ENCODE peak calls at places on chromosomes 13 and 19, in nine cellular contexts. One of them, this sample, is unnamed.

GRCh38 chr19:48085077-48085476 is 25.5 kb downstream of the PLA2G4C start:
- DNase-seq in ovary: no peak
- DNase-seq in dermis blood vessel endothelial cell: no peak
- DNase-seq in SHP77 treated with DMSO at 0.1 percent for 48 hours: no peak
- DNase-seq in activated CD8-positive, alpha-beta memory T cell treated with anti-CD3 and anti-CD28 coated beads for 48 hours: no peak
- DNase-seq in NCI-H2171 treated with DMSO at 0.1 percent for 48 hours: no peak
- DNase-seq in cardiac fibroblast: no peak
- DNase-seq in left lobe of liver: no peak
- DNase-seq in activated T-helper 1 cell treated with anti-CD3 and anti-CD28 coated beads, Interleukin-12 subunit alpha, Interleukin-12 subunit beta, Interleukin-2, Interleukin-4 antibody, amounts not matched to agents 30 ng/mL and 10 ng/mL and 1 ng/mL, durations not matched to agents 14 hours and 24 hours and 36 hours: no peak
- DNase-seq in this sample: no peak

GRCh38 chr13:31538067-31539042 is 201.0 kb upstream of the RXFP2 start:
- DNase-seq in NCI-H2171 treated with DMSO at 0.1 percent for 48 hours: peak
- DNase-seq in left lobe of liver: no peak
- DNase-seq in dermis blood vessel endothelial cell: peak
- DNase-seq in ovary: no peak
- DNase-seq in activated T-helper 1 cell treated with anti-CD3 and anti-CD28 coated beads, Interleukin-12 subunit alpha, Interleukin-12 subunit beta, Interleukin-2, Interleukin-4 antibody, amounts not matched to agents 30 ng/mL and 10 ng/mL and 1 ng/mL, durations not matched to agents 14 hours and 24 hours and 36 hours: no peak
- DNase-seq in SHP77 treated with DMSO at 0.1 percent for 48 hours: no peak
- DNase-seq in cardiac fibroblast: peak
- DNase-seq in activated CD8-positive, alpha-beta memory T cell treated with anti-CD3 and anti-CD28 coated beads for 48 hours: no peak
- DNase-seq in this sample: no peak

GRCh38 chr19:5308471-5309437 is 31.9 kb downstream of the PTPRS start:
- DNase-seq in activated CD8-positive, alpha-beta memory T cell treated with anti-CD3 and anti-CD28 coated beads for 48 hours: no peak
- DNase-seq in dermis blood vessel endothelial cell: peak
- DNase-seq in left lobe of liver: no peak
- DNase-seq in NCI-H2171 treated with DMSO at 0.1 percent for 48 hours: peak
- DNase-seq in SHP77 treated with DMSO at 0.1 percent for 48 hours: peak
- DNase-seq in ovary: peak
- DNase-seq in activated T-helper 1 cell treated with anti-CD3 and anti-CD28 coated beads, Interleukin-12 subunit alpha, Interleukin-12 subunit beta, Interleukin-2, Interleukin-4 antibody, amounts not matched to agents 30 ng/mL and 10 ng/mL and 1 ng/mL, durations not matched to agents 14 hours and 24 hours and 36 hours: no peak
- DNase-seq in cardiac fibroblast: peak
- DNase-seq in this sample: peak

GRCh38 chr13:113801289-113801961 is 42.4 kb downstream of the TMEM255B start:
- DNase-seq in activated T-helper 1 cell treated with anti-CD3 and anti-CD28 coated beads, Interleukin-12 subunit alpha, Interleukin-12 subunit beta, Interleukin-2, Interleukin-4 antibody, amounts not matched to agents 30 ng/mL and 10 ng/mL and 1 ng/mL, durations not matched to agents 14 hours and 24 hours and 36 hours: no peak
- DNase-seq in activated CD8-positive, alpha-beta memory T cell treated with anti-CD3 and anti-CD28 coated beads for 48 hours: no peak
- DNase-seq in dermis blood vessel endothelial cell: no peak
- DNase-seq in SHP77 treated with DMSO at 0.1 percent for 48 hours: no peak
- DNase-seq in left lobe of liver: no peak
- DNase-seq in cardiac fibroblast: no peak
- DNase-seq in ovary: no peak
- DNase-seq in NCI-H2171 treated with DMSO at 0.1 percent for 48 hours: no peak
- DNase-seq in this sample: no peak

GRCh38 chr19:47012620-47013019 is 7.0 kb upstream of the NPAS1 start:
- DNase-seq in activated CD8-positive, alpha-beta memory T cell treated with anti-CD3 and anti-CD28 coated beads for 48 hours: no peak
- DNase-seq in cardiac fibroblast: no peak
- DNase-seq in ovary: no peak
- DNase-seq in NCI-H2171 treated with DMSO at 0.1 percent for 48 hours: no peak
- DNase-seq in SHP77 treated with DMSO at 0.1 percent for 48 hours: no peak
- DNase-seq in dermis blood vessel endothelial cell: no peak
- DNase-seq in left lobe of liver: no peak
- DNase-seq in activated T-helper 1 cell treated with anti-CD3 and anti-CD28 coated beads, Interleukin-12 subunit alpha, Interleukin-12 subunit beta, Interleukin-2, Interleukin-4 antibody, amounts not matched to agents 30 ng/mL and 10 ng/mL and 1 ng/mL, durations not matched to agents 14 hours and 24 hours and 36 hours: no peak
- DNase-seq in this sample: no peak

GRCh38 chr13:44355643-44356042 is 18.0 kb upstream of the SERP2 start:
- DNase-seq in left lobe of liver: no peak
- DNase-seq in ovary: no peak
- DNase-seq in dermis blood vessel endothelial cell: no peak
- DNase-seq in SHP77 treated with DMSO at 0.1 percent for 48 hours: no peak
- DNase-seq in activated CD8-positive, alpha-beta memory T cell treated with anti-CD3 and anti-CD28 coated beads for 48 hours: no peak
- DNase-seq in activated T-helper 1 cell treated with anti-CD3 and anti-CD28 coated beads, Interleukin-12 subunit alpha, Interleukin-12 subunit beta, Interleukin-2, Interleukin-4 antibody, amounts not matched to agents 30 ng/mL and 10 ng/mL and 1 ng/mL, durations not matched to agents 14 hours and 24 hours and 36 hours: no peak
- DNase-seq in cardiac fibroblast: no peak
- DNase-seq in NCI-H2171 treated with DMSO at 0.1 percent for 48 hours: no peak
- DNase-seq in this sample: no peak

GRCh38 chr13:40205771-40206240 is 460.6 kb downstream of the FOXO1 start:
- DNase-seq in ovary: no peak
- DNase-seq in left lobe of liver: no peak
- DNase-seq in cardiac fibroblast: no peak
- DNase-seq in activated T-helper 1 cell treated with anti-CD3 and anti-CD28 coated beads, Interleukin-12 subunit alpha, Interleukin-12 subunit beta, Interleukin-2, Interleukin-4 antibody, amounts not matched to agents 30 ng/mL and 10 ng/mL and 1 ng/mL, durations not matched to agents 14 hours and 24 hours and 36 hours: no peak
- DNase-seq in SHP77 treated with DMSO at 0.1 percent for 48 hours: no peak
- DNase-seq in NCI-H2171 treated with DMSO at 0.1 percent for 48 hours: no peak
- DNase-seq in activated CD8-positive, alpha-beta memory T cell treated with anti-CD3 and anti-CD28 coated beads for 48 hours: no peak
- DNase-seq in dermis blood vessel endothelial cell: peak
- DNase-seq in this sample: no peak

GRCh38 chr19:42199440-42200115 is 17.9 kb downstream of the DEDD2 start:
- DNase-seq in NCI-H2171 treated with DMSO at 0.1 percent for 48 hours: peak
- DNase-seq in activated CD8-positive, alpha-beta memory T cell treated with anti-CD3 and anti-CD28 coated beads for 48 hours: no peak
- DNase-seq in SHP77 treated with DMSO at 0.1 percent for 48 hours: no peak
- DNase-seq in cardiac fibroblast: no peak
- DNase-seq in activated T-helper 1 cell treated with anti-CD3 and anti-CD28 coated beads, Interleukin-12 subunit alpha, Interleukin-12 subunit beta, Interleukin-2, Interleukin-4 antibody, amounts not matched to agents 30 ng/mL and 10 ng/mL and 1 ng/mL, durations not matched to agents 14 hours and 24 hours and 36 hours: peak
- DNase-seq in left lobe of liver: no peak
- DNase-seq in dermis blood vessel endothelial cell: no peak
- DNase-seq in ovary: no peak
- DNase-seq in this sample: no peak

GRCh38 chr13:19769854-19770253 is 12.9 kb downstream of the PSPC1 start:
- DNase-seq in ovary: no peak
- DNase-seq in activated T-helper 1 cell treated with anti-CD3 and anti-CD28 coated beads, Interleukin-12 subunit alpha, Interleukin-12 subunit beta, Interleukin-2, Interleukin-4 antibody, amounts not matched to agents 30 ng/mL and 10 ng/mL and 1 ng/mL, durations not matched to agents 14 hours and 24 hours and 36 hours: no peak
- DNase-seq in dermis blood vessel endothelial cell: no peak
- DNase-seq in activated CD8-positive, alpha-beta memory T cell treated with anti-CD3 and anti-CD28 coated beads for 48 hours: no peak
- DNase-seq in left lobe of liver: no peak
- DNase-seq in SHP77 treated with DMSO at 0.1 percent for 48 hours: no peak
- DNase-seq in NCI-H2171 treated with DMSO at 0.1 percent for 48 hours: no peak
- DNase-seq in cardiac fibroblast: no peak
- DNase-seq in this sample: no peak

GRCh38 chr19:19119325-19120237 is 18.7 kb downstream of the TMEM161A start:
- DNase-seq in cardiac fibroblast: no peak
- DNase-seq in SHP77 treated with DMSO at 0.1 percent for 48 hours: no peak
- DNase-seq in left lobe of liver: no peak
- DNase-seq in activated T-helper 1 cell treated with anti-CD3 and anti-CD28 coated beads, Interleukin-12 subunit alpha, Interleukin-12 subunit beta, Interleukin-2, Interleukin-4 antibody, amounts not matched to agents 30 ng/mL and 10 ng/mL and 1 ng/mL, durations not matched to agents 14 hours and 24 hours and 36 hours: no peak
- DNase-seq in ovary: no peak
- DNase-seq in activated CD8-positive, alpha-beta memory T cell treated with anti-CD3 and anti-CD28 coated beads for 48 hours: no peak
- DNase-seq in dermis blood vessel endothelial cell: no peak
- DNase-seq in NCI-H2171 treated with DMSO at 0.1 percent for 48 hours: no peak
- DNase-seq in this sample: no peak

GRCh38 chr13:87498681-87499080 is 172.5 kb upstream of the SLITRK5 start:
- DNase-seq in activated T-helper 1 cell treated with anti-CD3 and anti-CD28 coated beads, Interleukin-12 subunit alpha, Interleukin-12 subunit beta, Interleukin-2, Interleukin-4 antibody, amounts not matched to agents 30 ng/mL and 10 ng/mL and 1 ng/mL, durations not matched to agents 14 hours and 24 hours and 36 hours: no peak
- DNase-seq in left lobe of liver: no peak
- DNase-seq in SHP77 treated with DMSO at 0.1 percent for 48 hours: no peak
- DNase-seq in dermis blood vessel endothelial cell: no peak
- DNase-seq in ovary: no peak
- DNase-seq in cardiac fibroblast: no peak
- DNase-seq in activated CD8-positive, alpha-beta memory T cell treated with anti-CD3 and anti-CD28 coated beads for 48 hours: no peak
- DNase-seq in NCI-H2171 treated with DMSO at 0.1 percent for 48 hours: no peak
- DNase-seq in this sample: no peak

GRCh38 chr13:32175307-32175706 is 139.9 kb downstream of the ZAR1L start:
- DNase-seq in cardiac fibroblast: peak
- DNase-seq in activated CD8-positive, alpha-beta memory T cell treated with anti-CD3 and anti-CD28 coated beads for 48 hours: no peak
- DNase-seq in ovary: no peak
- DNase-seq in left lobe of liver: no peak
- DNase-seq in activated T-helper 1 cell treated with anti-CD3 and anti-CD28 coated beads, Interleukin-12 subunit alpha, Interleukin-12 subunit beta, Interleukin-2, Interleukin-4 antibody, amounts not matched to agents 30 ng/mL and 10 ng/mL and 1 ng/mL, durations not matched to agents 14 hours and 24 hours and 36 hours: no peak
- DNase-seq in dermis blood vessel endothelial cell: no peak
- DNase-seq in SHP77 treated with DMSO at 0.1 percent for 48 hours: no peak
- DNase-seq in NCI-H2171 treated with DMSO at 0.1 percent for 48 hours: peak
- DNase-seq in this sample: no peak

GRCh38 chr13:99104396-99104795 is 96.3 kb upstream of the UBAC2 start:
- DNase-seq in SHP77 treated with DMSO at 0.1 percent for 48 hours: no peak
- DNase-seq in NCI-H2171 treated with DMSO at 0.1 percent for 48 hours: no peak
- DNase-seq in activated CD8-positive, alpha-beta memory T cell treated with anti-CD3 and anti-CD28 coated beads for 48 hours: no peak
- DNase-seq in activated T-helper 1 cell treated with anti-CD3 and anti-CD28 coated beads, Interleukin-12 subunit alpha, Interleukin-12 subunit beta, Interleukin-2, Interleukin-4 antibody, amounts not matched to agents 30 ng/mL and 10 ng/mL and 1 ng/mL, durations not matched to agents 14 hours and 24 hours and 36 hours: no peak
- DNase-seq in dermis blood vessel endothelial cell: no peak
- DNase-seq in ovary: no peak
- DNase-seq in left lobe of liver: no peak
- DNase-seq in cardiac fibroblast: no peak
- DNase-seq in this sample: no peak

GRCh38 chr13:44050450-44051063 is 170.9 kb downstream of the LACC1 start:
- DNase-seq in dermis blood vessel endothelial cell: peak
- DNase-seq in ovary: no peak
- DNase-seq in NCI-H2171 treated with DMSO at 0.1 percent for 48 hours: peak
- DNase-seq in SHP77 treated with DMSO at 0.1 percent for 48 hours: no peak
- DNase-seq in activated T-helper 1 cell treated with anti-CD3 and anti-CD28 coated beads, Interleukin-12 subunit alpha, Interleukin-12 subunit beta, Interleukin-2, Interleukin-4 antibody, amounts not matched to agents 30 ng/mL and 10 ng/mL and 1 ng/mL, durations not matched to agents 14 hours and 24 hours and 36 hours: no peak
- DNase-seq in left lobe of liver: no peak
- DNase-seq in activated CD8-positive, alpha-beta memory T cell treated with anti-CD3 and anti-CD28 coated beads for 48 hours: no peak
- DNase-seq in cardiac fibroblast: peak
- DNase-seq in this sample: no peak

GRCh38 chr13:97387487-97388353 is 46.2 kb upstream of the RAP2A start:
- DNase-seq in NCI-H2171 treated with DMSO at 0.1 percent for 48 hours: no peak
- DNase-seq in left lobe of liver: no peak
- DNase-seq in activated CD8-positive, alpha-beta memory T cell treated with anti-CD3 and anti-CD28 coated beads for 48 hours: no peak
- DNase-seq in activated T-helper 1 cell treated with anti-CD3 and anti-CD28 coated beads, Interleukin-12 subunit alpha, Interleukin-12 subunit beta, Interleukin-2, Interleukin-4 antibody, amounts not matched to agents 30 ng/mL and 10 ng/mL and 1 ng/mL, durations not matched to agents 14 hours and 24 hours and 36 hours: no peak
- DNase-seq in ovary: no peak
- DNase-seq in SHP77 treated with DMSO at 0.1 percent for 48 hours: no peak
- DNase-seq in dermis blood vessel endothelial cell: no peak
- DNase-seq in cardiac fibroblast: no peak
- DNase-seq in this sample: no peak

GRCh38 chr19:11560404-11560988 is 1.5 kb upstream of the ELOF1 start:
- DNase-seq in activated CD8-positive, alpha-beta memory T cell treated with anti-CD3 and anti-CD28 coated beads for 48 hours: no peak
- DNase-seq in cardiac fibroblast: peak
- DNase-seq in NCI-H2171 treated with DMSO at 0.1 percent for 48 hours: peak
- DNase-seq in SHP77 treated with DMSO at 0.1 percent for 48 hours: peak
- DNase-seq in activated T-helper 1 cell treated with anti-CD3 and anti-CD28 coated beads, Interleukin-12 subunit alpha, Interleukin-12 subunit beta, Interleukin-2, Interleukin-4 antibody, amounts not matched to agents 30 ng/mL and 10 ng/mL and 1 ng/mL, durations not matched to agents 14 hours and 24 hours and 36 hours: peak
- DNase-seq in ovary: peak
- DNase-seq in dermis blood vessel endothelial cell: peak
- DNase-seq in left lobe of liver: no peak
- DNase-seq in this sample: no peak

GRCh38 chr13:40130871-40131636 is 475.6 kb downstream of the COG6 start:
- DNase-seq in left lobe of liver: no peak
- DNase-seq in SHP77 treated with DMSO at 0.1 percent for 48 hours: no peak
- DNase-seq in ovary: no peak
- DNase-seq in activated T-helper 1 cell treated with anti-CD3 and anti-CD28 coated beads, Interleukin-12 subunit alpha, Interleukin-12 subunit beta, Interleukin-2, Interleukin-4 antibody, amounts not matched to agents 30 ng/mL and 10 ng/mL and 1 ng/mL, durations not matched to agents 14 hours and 24 hours and 36 hours: no peak
- DNase-seq in dermis blood vessel endothelial cell: peak
- DNase-seq in cardiac fibroblast: peak
- DNase-seq in NCI-H2171 treated with DMSO at 0.1 percent for 48 hours: no peak
- DNase-seq in activated CD8-positive, alpha-beta memory T cell treated with anti-CD3 and anti-CD28 coated beads for 48 hours: no peak
- DNase-seq in this sample: no peak

GRCh38 chr19:42093505-42093904 is 17.5 kb downstream of the ZNF574 start:
- DNase-seq in dermis blood vessel endothelial cell: no peak
- DNase-seq in activated T-helper 1 cell treated with anti-CD3 and anti-CD28 coated beads, Interleukin-12 subunit alpha, Interleukin-12 subunit beta, Interleukin-2, Interleukin-4 antibody, amounts not matched to agents 30 ng/mL and 10 ng/mL and 1 ng/mL, durations not matched to agents 14 hours and 24 hours and 36 hours: no peak
- DNase-seq in cardiac fibroblast: no peak
- DNase-seq in ovary: no peak
- DNase-seq in activated CD8-positive, alpha-beta memory T cell treated with anti-CD3 and anti-CD28 coated beads for 48 hours: no peak
- DNase-seq in SHP77 treated with DMSO at 0.1 percent for 48 hours: no peak
- DNase-seq in NCI-H2171 treated with DMSO at 0.1 percent for 48 hours: no peak
- DNase-seq in left lobe of liver: no peak
- DNase-seq in this sample: no peak

GRCh38 chr19:36963262-36963661 is 47.1 kb downstream of the ZNF568 start:
- DNase-seq in NCI-H2171 treated with DMSO at 0.1 percent for 48 hours: peak
- DNase-seq in SHP77 treated with DMSO at 0.1 percent for 48 hours: peak
- DNase-seq in ovary: no peak
- DNase-seq in activated T-helper 1 cell treated with anti-CD3 and anti-CD28 coated beads, Interleukin-12 subunit alpha, Interleukin-12 subunit beta, Interleukin-2, Interleukin-4 antibody, amounts not matched to agents 30 ng/mL and 10 ng/mL and 1 ng/mL, durations not matched to agents 14 hours and 24 hours and 36 hours: no peak
- DNase-seq in cardiac fibroblast: no peak
- DNase-seq in activated CD8-positive, alpha-beta memory T cell treated with anti-CD3 and anti-CD28 coated beads for 48 hours: no peak
- DNase-seq in left lobe of liver: no peak
- DNase-seq in dermis blood vessel endothelial cell: peak
- DNase-seq in this sample: no peak

GRCh38 chr19:42282036-42282762 is 13.1 kb downstream of the CIC start:
- DNase-seq in NCI-H2171 treated with DMSO at 0.1 percent for 48 hours: peak
- DNase-seq in cardiac fibroblast: no peak
- DNase-seq in SHP77 treated with DMSO at 0.1 percent for 48 hours: no peak
- DNase-seq in left lobe of liver: no peak
- DNase-seq in activated CD8-positive, alpha-beta memory T cell treated with anti-CD3 and anti-CD28 coated beads for 48 hours: no peak
- DNase-seq in dermis blood vessel endothelial cell: peak
- DNase-seq in ovary: peak
- DNase-seq in activated T-helper 1 cell treated with anti-CD3 and anti-CD28 coated beads, Interleukin-12 subunit alpha, Interleukin-12 subunit beta, Interleukin-2, Interleukin-4 antibody, amounts not matched to agents 30 ng/mL and 10 ng/mL and 1 ng/mL, durations not matched to agents 14 hours and 24 hours and 36 hours: no peak
- DNase-seq in this sample: no peak

GRCh38 chr19:56538254-56538760 is 441 bp upstream of the ZFP28 start:
- DNase-seq in dermis blood vessel endothelial cell: peak
- DNase-seq in cardiac fibroblast: peak
- DNase-seq in SHP77 treated with DMSO at 0.1 percent for 48 hours: peak
- DNase-seq in left lobe of liver: peak
- DNase-seq in activated T-helper 1 cell treated with anti-CD3 and anti-CD28 coated beads, Interleukin-12 subunit alpha, Interleukin-12 subunit beta, Interleukin-2, Interleukin-4 antibody, amounts not matched to agents 30 ng/mL and 10 ng/mL and 1 ng/mL, durations not matched to agents 14 hours and 24 hours and 36 hours: peak
- DNase-seq in activated CD8-positive, alpha-beta memory T cell treated with anti-CD3 and anti-CD28 coated beads for 48 hours: peak
- DNase-seq in NCI-H2171 treated with DMSO at 0.1 percent for 48 hours: peak
- DNase-seq in ovary: peak
- DNase-seq in this sample: peak

GRCh38 chr19:5961969-5962945 is 15.7 kb downstream of the RANBP3 start:
- DNase-seq in dermis blood vessel endothelial cell: peak
- DNase-seq in activated CD8-positive, alpha-beta memory T cell treated with anti-CD3 and anti-CD28 coated beads for 48 hours: no peak
- DNase-seq in SHP77 treated with DMSO at 0.1 percent for 48 hours: peak
- DNase-seq in NCI-H2171 treated with DMSO at 0.1 percent for 48 hours: peak
- DNase-seq in left lobe of liver: peak
- DNase-seq in cardiac fibroblast: peak
- DNase-seq in ovary: no peak
- DNase-seq in activated T-helper 1 cell treated with anti-CD3 and anti-CD28 coated beads, Interleukin-12 subunit alpha, Interleukin-12 subunit beta, Interleukin-2, Interleukin-4 antibody, amounts not matched to agents 30 ng/mL and 10 ng/mL and 1 ng/mL, durations not matched to agents 14 hours and 24 hours and 36 hours: peak
- DNase-seq in this sample: no peak

GRCh38 chr13:34357435-34358232 is 539.7 kb downstream of the RFC3 start:
- DNase-seq in SHP77 treated with DMSO at 0.1 percent for 48 hours: peak
- DNase-seq in dermis blood vessel endothelial cell: peak
- DNase-seq in ovary: no peak
- DNase-seq in NCI-H2171 treated with DMSO at 0.1 percent for 48 hours: peak
- DNase-seq in left lobe of liver: no peak
- DNase-seq in cardiac fibroblast: peak
- DNase-seq in activated CD8-positive, alpha-beta memory T cell treated with anti-CD3 and anti-CD28 coated beads for 48 hours: no peak
- DNase-seq in activated T-helper 1 cell treated with anti-CD3 and anti-CD28 coated beads, Interleukin-12 subunit alpha, Interleukin-12 subunit beta, Interleukin-2, Interleukin-4 antibody, amounts not matched to agents 30 ng/mL and 10 ng/mL and 1 ng/mL, durations not matched to agents 14 hours and 24 hours and 36 hours: no peak
- DNase-seq in this sample: no peak

GRCh38 chr13:23570099-23570926 is at the start of gene TNFRSF19:
- DNase-seq in ovary: no peak
- DNase-seq in activated CD8-positive, alpha-beta memory T cell treated with anti-CD3 and anti-CD28 coated beads for 48 hours: no peak
- DNase-seq in activated T-helper 1 cell treated with anti-CD3 and anti-CD28 coated beads, Interleukin-12 subunit alpha, Interleukin-12 subunit beta, Interleukin-2, Interleukin-4 antibody, amounts not matched to agents 30 ng/mL and 10 ng/mL and 1 ng/mL, durations not matched to agents 14 hours and 24 hours and 36 hours: no peak
- DNase-seq in left lobe of liver: no peak
- DNase-seq in dermis blood vessel endothelial cell: no peak
- DNase-seq in cardiac fibroblast: peak
- DNase-seq in SHP77 treated with DMSO at 0.1 percent for 48 hours: peak
- DNase-seq in NCI-H2171 treated with DMSO at 0.1 percent for 48 hours: peak
- DNase-seq in this sample: peak

GRCh38 chr19:27974082-27974513 is 1238.9 kb downstream of the UQCRFS1 start:
- DNase-seq in left lobe of liver: no peak
- DNase-seq in dermis blood vessel endothelial cell: peak
- DNase-seq in cardiac fibroblast: peak
- DNase-seq in activated T-helper 1 cell treated with anti-CD3 and anti-CD28 coated beads, Interleukin-12 subunit alpha, Interleukin-12 subunit beta, Interleukin-2, Interleukin-4 antibody, amounts not matched to agents 30 ng/mL and 10 ng/mL and 1 ng/mL, durations not matched to agents 14 hours and 24 hours and 36 hours: no peak
- DNase-seq in ovary: no peak
- DNase-seq in NCI-H2171 treated with DMSO at 0.1 percent for 48 hours: no peak
- DNase-seq in activated CD8-positive, alpha-beta memory T cell treated with anti-CD3 and anti-CD28 coated beads for 48 hours: no peak
- DNase-seq in SHP77 treated with DMSO at 0.1 percent for 48 hours: no peak
- DNase-seq in this sample: no peak

GRCh38 chr13:30429721-30430694 is 7.7 kb downstream of the UBE2L5 start:
- DNase-seq in dermis blood vessel endothelial cell: peak
- DNase-seq in ovary: no peak
- DNase-seq in activated CD8-positive, alpha-beta memory T cell treated with anti-CD3 and anti-CD28 coated beads for 48 hours: no peak
- DNase-seq in cardiac fibroblast: peak
- DNase-seq in NCI-H2171 treated with DMSO at 0.1 percent for 48 hours: no peak
- DNase-seq in activated T-helper 1 cell treated with anti-CD3 and anti-CD28 coated beads, Interleukin-12 subunit alpha, Interleukin-12 subunit beta, Interleukin-2, Interleukin-4 antibody, amounts not matched to agents 30 ng/mL and 10 ng/mL and 1 ng/mL, durations not matched to agents 14 hours and 24 hours and 36 hours: no peak
- DNase-seq in left lobe of liver: no peak
- DNase-seq in SHP77 treated with DMSO at 0.1 percent for 48 hours: no peak
- DNase-seq in this sample: no peak

GRCh38 chr19:52248256-52248655 is 21.1 kb upstream of the ZNF766 start:
- DNase-seq in activated CD8-positive, alpha-beta memory T cell treated with anti-CD3 and anti-CD28 coated beads for 48 hours: no peak
- DNase-seq in NCI-H2171 treated with DMSO at 0.1 percent for 48 hours: peak
- DNase-seq in activated T-helper 1 cell treated with anti-CD3 and anti-CD28 coated beads, Interleukin-12 subunit alpha, Interleukin-12 subunit beta, Interleukin-2, Interleukin-4 antibody, amounts not matched to agents 30 ng/mL and 10 ng/mL and 1 ng/mL, durations not matched to agents 14 hours and 24 hours and 36 hours: peak
- DNase-seq in cardiac fibroblast: peak
- DNase-seq in ovary: peak
- DNase-seq in dermis blood vessel endothelial cell: peak
- DNase-seq in SHP77 treated with DMSO at 0.1 percent for 48 hours: no peak
- DNase-seq in left lobe of liver: no peak
- DNase-seq in this sample: no peak

GRCh38 chr13:34208326-34208725 is 390.4 kb downstream of the RFC3 start:
- DNase-seq in cardiac fibroblast: peak
- DNase-seq in NCI-H2171 treated with DMSO at 0.1 percent for 48 hours: no peak
- DNase-seq in left lobe of liver: no peak
- DNase-seq in activated T-helper 1 cell treated with anti-CD3 and anti-CD28 coated beads, Interleukin-12 subunit alpha, Interleukin-12 subunit beta, Interleukin-2, Interleukin-4 antibody, amounts not matched to agents 30 ng/mL and 10 ng/mL and 1 ng/mL, durations not matched to agents 14 hours and 24 hours and 36 hours: no peak
- DNase-seq in dermis blood vessel endothelial cell: no peak
- DNase-seq in SHP77 treated with DMSO at 0.1 percent for 48 hours: no peak
- DNase-seq in ovary: no peak
- DNase-seq in activated CD8-positive, alpha-beta memory T cell treated with anti-CD3 and anti-CD28 coated beads for 48 hours: no peak
- DNase-seq in this sample: no peak

GRCh38 chr19:58387338-58388174 is 487 bp downstream of the RPS5 start:
- DNase-seq in cardiac fibroblast: no peak
- DNase-seq in ovary: no peak
- DNase-seq in activated CD8-positive, alpha-beta memory T cell treated with anti-CD3 and anti-CD28 coated beads for 48 hours: no peak
- DNase-seq in NCI-H2171 treated with DMSO at 0.1 percent for 48 hours: peak
- DNase-seq in SHP77 treated with DMSO at 0.1 percent for 48 hours: no peak
- DNase-seq in left lobe of liver: no peak
- DNase-seq in activated T-helper 1 cell treated with anti-CD3 and anti-CD28 coated beads, Interleukin-12 subunit alpha, Interleukin-12 subunit beta, Interleukin-2, Interleukin-4 antibody, amounts not matched to agents 30 ng/mL and 10 ng/mL and 1 ng/mL, durations not matched to agents 14 hours and 24 hours and 36 hours: no peak
- DNase-seq in dermis blood vessel endothelial cell: no peak
- DNase-seq in this sample: no peak

GRCh38 chr13:36395280-36395679 is 37.0 kb upstream of the CCNA1 start:
- DNase-seq in activated CD8-positive, alpha-beta memory T cell treated with anti-CD3 and anti-CD28 coated beads for 48 hours: no peak
- DNase-seq in NCI-H2171 treated with DMSO at 0.1 percent for 48 hours: no peak
- DNase-seq in dermis blood vessel endothelial cell: peak
- DNase-seq in cardiac fibroblast: peak
- DNase-seq in left lobe of liver: no peak
- DNase-seq in SHP77 treated with DMSO at 0.1 percent for 48 hours: no peak
- DNase-seq in ovary: no peak
- DNase-seq in activated T-helper 1 cell treated with anti-CD3 and anti-CD28 coated beads, Interleukin-12 subunit alpha, Interleukin-12 subunit beta, Interleukin-2, Interleukin-4 antibody, amounts not matched to agents 30 ng/mL and 10 ng/mL and 1 ng/mL, durations not matched to agents 14 hours and 24 hours and 36 hours: no peak
- DNase-seq in this sample: no peak

GRCh38 chr19:47493378-47494210 is 9.6 kb upstream of the KPTN start:
- DNase-seq in SHP77 treated with DMSO at 0.1 percent for 48 hours: no peak
- DNase-seq in activated T-helper 1 cell treated with anti-CD3 and anti-CD28 coated beads, Interleukin-12 subunit alpha, Interleukin-12 subunit beta, Interleukin-2, Interleukin-4 antibody, amounts not matched to agents 30 ng/mL and 10 ng/mL and 1 ng/mL, durations not matched to agents 14 hours and 24 hours and 36 hours: no peak
- DNase-seq in left lobe of liver: no peak
- DNase-seq in NCI-H2171 treated with DMSO at 0.1 percent for 48 hours: no peak
- DNase-seq in ovary: no peak
- DNase-seq in cardiac fibroblast: no peak
- DNase-seq in dermis blood vessel endothelial cell: no peak
- DNase-seq in activated CD8-positive, alpha-beta memory T cell treated with anti-CD3 and anti-CD28 coated beads for 48 hours: no peak
- DNase-seq in this sample: no peak